ENCODE peak calls at places on chromosomes 12 and 14, in four cellular contexts. C is endothelial cell, E is psoas muscle, O is IMR-90. T is an unnamed sample.

GRCh38 chr12:45388545-45388944 is 172.7 kb downstream of the ANO6 start:
- DNase-seq in E (no peak), C (peak), O (peak), T (no peak)

GRCh38 chr12:121812320-121812871 is 8.6 kb downstream of the SETD1B start:
- DNase-seq in O (peak), C (peak), E (peak), T (peak)

GRCh38 chr14:22824711-22825359 is 4.9 kb upstream of the MRPL52 start:
- DNase-seq in O (peak), E (no peak), C (no peak), T (peak)

GRCh38 chr12:68899251-68899771 is 33.7 kb downstream of the CPM start:
- DNase-seq in O (peak), E (no peak), C (no peak), T (no peak)

GRCh38 chr14:74239848-74240793 is 872 bp downstream of the VSX2 start:
- DNase-seq in E (no peak), C (no peak), O (no peak), T (no peak)

GRCh38 chr14:87687338-87687876 is 305.6 kb downstream of the GALC start:
- DNase-seq in E (no peak), C (no peak), O (no peak), T (no peak)

GRCh38 chr12:62632521-62632920 is 165.9 kb downstream of the MON2 start:
- DNase-seq in O (no peak), E (peak), C (peak), T (no peak)

GRCh38 chr12:4526923-4527546 is 11.7 kb upstream of the RAD51AP1 start:
- DNase-seq in O (peak), C (no peak), E (no peak), T (no peak)

GRCh38 chr12:42135264-42135814 is 9.3 kb downstream of the GXYLT1 start:
- DNase-seq in O (peak), E (no peak), C (no peak), T (no peak)

GRCh38 chr12:88839486-88839885 is 259.2 kb upstream of the KITLG start:
- DNase-seq in C (no peak), O (no peak), E (no peak), T (no peak)

GRCh38 chr12:64685605-64686004 is 73.6 kb downstream of the GNS start:
- DNase-seq in E (no peak), O (no peak), C (no peak), T (no peak)

GRCh38 chr14:81122326-81122725 is 98.4 kb downstream of the GTF2A1 start:
- DNase-seq in O (no peak), E (no peak), C (no peak), T (no peak)

GRCh38 chr12:127191124-127191523 is 1075.8 kb upstream of the TMEM132C start:
- DNase-seq in C (no peak), E (no peak), O (peak), T (no peak)

GRCh38 chr12:49537231-49537708 is 1.6 kb upstream of the KCNH3 start:
- DNase-seq in E (no peak), C (no peak), O (no peak), T (peak)

GRCh38 chr14:28406181-28406580 is 360.4 kb upstream of the FOXG1 start:
- DNase-seq in C (no peak), E (no peak), O (no peak), T (no peak)

GRCh38 chr12:131261906-131262305 is 308.2 kb downstream of the ADGRD1 start:
- DNase-seq in O (no peak), C (no peak), E (no peak), T (no peak)

GRCh38 chr14:33515899-33516298 is 435.0 kb downstream of the EGLN3 start:
- DNase-seq in O (no peak), E (no peak), C (no peak), T (no peak)

GRCh38 chr12:82867782-82868505 is 181.2 kb downstream of the TMTC2 start:
- DNase-seq in E (no peak), O (no peak), C (no peak), T (no peak)

GRCh38 chr12:48938805-48939204 is 13.5 kb upstream of the FKBP11 start:
- DNase-seq in C (no peak), E (no peak), O (no peak), T (no peak)

GRCh38 chr12:123559468-123559867 is 24.9 kb upstream of the TMED2 start:
- DNase-seq in E (no peak), C (no peak), O (no peak), T (no peak)

GRCh38 chr12:19036673-19037357 is 92.7 kb upstream of the PLEKHA5 start:
- DNase-seq in O (peak), E (no peak), C (no peak), T (no peak)

GRCh38 chr14:105168979-105169507 is 467 bp upstream of the JAG2 start:
- DNase-seq in E (no peak), O (no peak), C (peak), T (no peak)

GRCh38 chr12:75893758-75894157 is 137.8 kb downstream of the PHLDA1 start:
- DNase-seq in E (no peak), C (no peak), O (no peak), T (no peak)

GRCh38 chr14:35766700-35767082 is 42.4 kb downstream of the RALGAPA1 start:
- DNase-seq in E (no peak), C (no peak), O (peak), T (no peak)

GRCh38 chr12:58491296-58491695 is 429.0 kb downstream of the LRIG3 start:
- DNase-seq in E (no peak), C (no peak), O (peak), T (no peak)

GRCh38 chr14:28774764-28775738 is 8.5 kb downstream of the FOXG1 start:
- DNase-seq in C (no peak), O (no peak), E (no peak), T (no peak)

GRCh38 chr14:91420686-91421085 is 3.1 kb upstream of the CCDC88C start:
- DNase-seq in C (no peak), O (no peak), E (no peak), T (no peak)

GRCh38 chr12:15701721-15702156 is 87.4 kb downstream of the EPS8 start:
- DNase-seq in E (no peak), O (peak), C (no peak), T (no peak)

GRCh38 chr12:51371295-51371953 is 19.8 kb downstream of the GALNT6 start:
- DNase-seq in E (peak), C (no peak), O (peak), T (peak)

GRCh38 chr12:75553865-75554555 is 42.6 kb upstream of the KRR1 start:
- DNase-seq in O (peak), E (no peak), C (no peak), T (no peak)

GRCh38 chr12:7555752-7556151 is 52.2 kb upstream of the CD163 start:
- DNase-seq in E (no peak), C (no peak), O (peak), T (no peak)

GRCh38 chr12:109461049-109461845 is 15.9 kb downstream of the KCTD10 start:
- DNase-seq in E (no peak), O (peak), C (no peak), T (peak)

GRCh38 chr12:9389796-9390195 is 181.6 kb upstream of the PZP start:
- DNase-seq in O (no peak), C (no peak), E (no peak), T (no peak)

GRCh38 chr14:48575772-48576171 is 900.4 kb upstream of the MDGA2 start:
- DNase-seq in O (no peak), C (no peak), E (no peak), T (no peak)

GRCh38 chr12:69886101-69886500 is 61.1 kb downstream of the MYRFL start:
- DNase-seq in O (no peak), C (no peak), E (no peak), T (no peak)

GRCh38 chr12:130715996-130716917 is at the start of gene RIMBP2:
- DNase-seq in E (no peak), C (no peak), O (peak), T (peak)

T was measured in posterior vena cava.